ENCODE peak calls at places on chromosomes 12 and 14, in ten cellular contexts. H, N, X, C, I, S, V, Y, Q and B are unnamed samples.

GRCh38 chr12:65695077-65695865 is 129.0 kb upstream of the HMGA2 start:
- DNase-seq in N (peak; percentile 99), V (no peak), Q (peak; percentile 7), X (peak; percentile 97), C (no peak), Y (peak; percentile 94), S (peak; percentile 27), I (no peak), H (no peak), B (peak; percentile 99)

GRCh38 chr12:14138495-14138894 is 157.1 kb upstream of the GRIN2B start:
- DNase-seq in I (no peak), H (peak; percentile 62), C (no peak), V (no peak), Q (peak; percentile 73), Y (no peak), S (no peak), N (no peak), X (no peak), B (no peak)

GRCh38 chr14:69921052-69921451 is 41.8 kb downstream of the SMOC1 start:
- DNase-seq in S (no peak), C (no peak), H (no peak), I (no peak), Q (no peak), X (no peak), Y (no peak), N (no peak), V (no peak), B (peak; percentile 78)

GRCh38 chr14:95265106-95266094 is 54.3 kb downstream of the CLMN start:
- DNase-seq in Y (peak; percentile 96), V (peak; percentile 31), I (no peak), S (peak; percentile 66), Q (no peak), C (no peak), X (peak; percentile 76), H (no peak), N (peak; percentile 98), B (peak; percentile 96)

GRCh38 chr14:87615822-87616679 is 376.9 kb downstream of the GALC start:
- DNase-seq in C (no peak), I (peak; percentile 75), Y (no peak), Q (peak; percentile 86), S (peak; percentile 8), X (peak; percentile 11), V (peak; percentile 84), N (peak; percentile 71), H (peak; percentile 80), B (peak; percentile 1)

GRCh38 chr12:92582466-92582865 is 120.3 kb upstream of the PLEKHG7 start:
- DNase-seq in Y (no peak), N (no peak), V (no peak), X (no peak), S (no peak), C (no peak), I (no peak), H (no peak), Q (no peak), B (no peak)

GRCh38 chr12:12008931-12009611 is 61.7 kb upstream of the BCL2L14 start:
- DNase-seq in H (peak; percentile 90), I (no peak), N (peak; percentile 88), Q (peak; percentile 86), S (no peak), Y (no peak), C (peak; percentile 14), X (peak; percentile 94), V (no peak), B (peak; percentile 43)

GRCh38 chr14:31530136-31530535 is 31.1 kb upstream of the NUBPL start:
- DNase-seq in X (no peak), H (no peak), V (no peak), N (no peak), C (no peak), I (no peak), S (no peak), Q (no peak), Y (no peak), B (no peak)

GRCh38 chr12:111766608-111767361 is at the start of gene ALDH2:
- DNase-seq in N (no peak), Y (peak; percentile 77), Q (peak; percentile 96), I (peak; percentile 89), X (peak; percentile 45), C (peak; percentile 3), H (peak; percentile 94), V (peak; percentile 88), S (peak; percentile 84), B (no peak)

GRCh38 chr14:95946867-95947266 is 70.2 kb downstream of the TUNAR start:
- DNase-seq in Q (peak; percentile 59), X (no peak), I (no peak), C (no peak), Y (no peak), N (no peak), S (no peak), H (no peak), V (no peak), B (no peak)

GRCh38 chr12:100214518-100214917 is 13.9 kb downstream of the ACTR6 start:
- DNase-seq in H (no peak), X (no peak), N (no peak), S (no peak), I (no peak), Y (no peak), V (no peak), C (no peak), Q (no peak), B (no peak)

GRCh38 chr12:100213016-100213891 is 12.6 kb downstream of the ACTR6 start:
- DNase-seq in Y (no peak), I (no peak), X (no peak), V (no peak), Q (no peak), C (no peak), S (no peak), N (no peak), H (no peak), B (no peak)

GRCh38 chr12:100215209-100215608 is 14.6 kb downstream of the ACTR6 start:
- DNase-seq in N (no peak), C (no peak), X (no peak), V (no peak), H (no peak), I (no peak), Q (no peak), Y (no peak), S (no peak), B (no peak)

GRCh38 chr12:100208834-100209233 is 8.2 kb downstream of the ACTR6 start:
- DNase-seq in S (no peak), H (no peak), N (no peak), Q (no peak), C (no peak), X (no peak), Y (no peak), V (no peak), I (no peak), B (no peak)

GRCh38 chr12:100211698-100212097 is 11.1 kb downstream of the ACTR6 start:
- DNase-seq in H (no peak), S (no peak), V (no peak), N (no peak), X (no peak), Y (no peak), C (no peak), Q (no peak), I (no peak), B (no peak)
- H3K36me3 ChIP-seq in H (peaks cover 6% of the 10 kb centered on the region), S (no peaks in the 10 kb centered on the region), V (no peaks in the 10 kb centered on the region), N (peaks cover 17% of the 10 kb centered on the region), X (peaks cover 41% of the 10 kb centered on the region), Y (peaks cover 4% of the 10 kb centered on the region), C (peaks cover 54% of the 10 kb centered on the region), Q (peaks cover 34% of the 10 kb centered on the region), I (peaks cover 3% of the 10 kb centered on the region), B (peaks cover 27% of the 10 kb centered on the region)

GRCh38 chr12:6936378-6936638 is 7.3 kb upstream of the RNU7-1 start:
- DNase-seq in C (no peak), H (no peak), Y (no peak), X (no peak), I (no peak), N (no peak), S (no peak), Q (no peak), V (no peak), B (no peak)

GRCh38 chr12:6936642-6937480 is 6.8 kb upstream of the RNU7-1 start:
- DNase-seq in Q (peak; percentile 78), H (no peak), X (no peak), I (no peak), V (no peak), S (no peak), N (no peak), Y (no peak), C (no peak), B (no peak)

GRCh38 chr12:6939187-6939540 is 4.5 kb upstream of the RNU7-1 start:
- DNase-seq in I (no peak), X (no peak), S (no peak), Q (no peak), C (no peak), N (no peak), H (no peak), V (no peak), Y (no peak), B (no peak)

GRCh38 chr12:6937481-6938352 is 5.9 kb upstream of the RNU7-1 start:
- DNase-seq in Y (peak; percentile 96), I (peak; percentile 97), H (peak; percentile 97), S (peak; percentile 95), V (peak; percentile 96), X (peak; percentile 93), N (peak; percentile 94), Q (peak; percentile 98), C (peak; percentile 90), B (peak; percentile 84)

GRCh38 chr12:6938353-6939186 is 5.0 kb upstream of the RNU7-1 start:
- DNase-seq in H (no peak), Q (no peak), Y (no peak), V (no peak), S (no peak), X (no peak), C (no peak), I (no peak), N (no peak), B (no peak)
- H3K4me3 ChIP-seq in H (peak overlapping the region; percentile 56), Q (peak overlapping the region; percentile 89), Y (no peak overlapping the region), V (peak overlapping the region; percentile 79), S (no peak overlapping the region), X (peak overlapping the region; percentile 40), C (peak overlapping the region; percentile 86), I (no peak overlapping the region), N (no peak overlapping the region), B (peak overlapping the region; percentile 26)

GRCh38 chr12:122336015-122336946 is 70.0 kb upstream of the VPS33A start:
- DNase-seq in S (peak; percentile 22), Q (peak; percentile 53), I (no peak), X (no peak), V (no peak), C (peak; percentile 10), N (peak; percentile 36), Y (peak; percentile 40), H (peak; percentile 52), B (no peak)
- H3K36me3 ChIP-seq in S (no peaks in the 10 kb centered on the region), Q (peaks cover 2% of the 10 kb centered on the region), I (peaks cover 18% of the 10 kb centered on the region), X (peaks cover 62% of the 10 kb centered on the region), V (no peaks in the 10 kb centered on the region), C (peaks cover 26% of the 10 kb centered on the region), N (peaks cover 36% of the 10 kb centered on the region), Y (peaks cover 21% of the 10 kb centered on the region), H (peaks cover 3% of the 10 kb centered on the region), B (peaks cover 43% of the 10 kb centered on the region)

DNA sequence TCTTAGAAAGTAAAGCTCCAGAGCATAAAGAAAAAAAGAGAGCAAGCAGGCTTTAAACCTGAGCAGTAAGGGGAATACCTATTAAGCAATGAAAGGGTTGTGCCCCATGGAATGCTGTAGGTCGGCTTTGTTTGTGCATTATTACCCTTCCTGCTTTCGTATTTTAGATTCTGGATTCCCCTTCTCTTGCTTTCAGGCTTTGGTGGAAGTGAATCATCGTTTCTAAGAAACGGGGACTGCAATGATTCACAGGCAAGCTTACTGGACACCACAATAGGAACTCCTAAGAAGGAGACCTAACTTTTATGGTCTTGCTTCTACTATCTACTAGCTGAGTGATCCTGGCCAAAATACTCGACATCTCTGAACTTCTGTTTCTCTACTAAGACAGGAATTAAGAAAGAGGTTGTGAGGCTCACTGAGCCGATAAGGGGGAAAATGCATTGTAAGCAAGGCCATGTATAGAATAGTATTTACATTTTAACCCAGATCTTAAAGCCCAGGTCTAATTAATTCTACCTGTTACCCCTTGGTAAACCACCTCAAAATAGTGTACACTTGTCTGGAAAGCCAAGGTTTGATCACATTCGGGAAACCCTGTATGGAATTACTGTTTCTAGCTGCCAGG is 1.2 kb upstream of the BMAL2 start:
- DNase-seq in I (no peak), V (no peak), H (no peak), Q (no peak), X (peak; percentile 82), Y (peak; percentile 93), N (peak; percentile 99), S (no peak), C (no peak), B (peak; percentile 89)
- H3K4me3 ChIP-seq in I (no peak overlapping the region), V (no peak overlapping the region), H (no peak overlapping the region), Q (no peak overlapping the region), X (no peak overlapping the region), Y (no peak overlapping the region), N (peak overlapping the region; percentile 83), S (no peak overlapping the region), C (no peak overlapping the region), B (no peak overlapping the region)